ENCODE peak calls at places on chromosomes 7 and 10, in four cellular contexts. One of them, this sample, is unnamed.

GRCh38 chr7:40327113-40327512 is 192.3 kb downstream of the SUGCT start:
- DNase-seq in A673: no peak
- DNase-seq in WTC11: no peak
- DNase-seq in IMR-90: no peak
- DNase-seq in this sample: no peak

GRCh38 chr10:93062499-93063216 is 2.1 kb downstream of the CYP26C1 start:
- DNase-seq in A673: peak; percentile 46
- DNase-seq in WTC11: peak; percentile 70
- DNase-seq in IMR-90: peak; percentile 44
- DNase-seq in this sample: no peak

GRCh38 chr10:1413256-1413655 is 324.1 kb downstream of the ADARB2 start:
- DNase-seq in A673: no peak
- DNase-seq in WTC11: no peak
- DNase-seq in IMR-90: no peak
- DNase-seq in this sample: no peak

GRCh38 chr10:121702351-121703320 is 104.4 kb upstream of the FGFR2 start:
- DNase-seq in WTC11: no peak
- DNase-seq in A673: no peak
- DNase-seq in IMR-90: peak; percentile 29
- DNase-seq in this sample: no peak

GRCh38 chr7:134443396-134444070 is 15.4 kb downstream of the AKR1B1 start:
- DNase-seq in A673: no peak
- DNase-seq in WTC11: no peak
- DNase-seq in IMR-90: no peak
- DNase-seq in this sample: no peak

GRCh38 chr7:33716581-33717477 is 188.5 kb upstream of the BMPER start:
- DNase-seq in A673: peak; percentile 61
- DNase-seq in IMR-90: peak; percentile 66
- DNase-seq in WTC11: no peak
- DNase-seq in this sample: no peak

GRCh38 chr10:113538131-113538530 is 14.7 kb upstream of the HABP2 start:
- DNase-seq in A673: no peak
- DNase-seq in IMR-90: no peak
- DNase-seq in WTC11: no peak
- DNase-seq in this sample: no peak

GRCh38 chr7:101507791-101508252 is 121.3 kb downstream of the MYL10 start:
- DNase-seq in WTC11: peak; percentile 74
- DNase-seq in A673: peak; percentile 86
- DNase-seq in IMR-90: peak; percentile 42
- DNase-seq in this sample: no peak

GRCh38 chr10:69421611-69422308 is 5.0 kb upstream of the TACR2 start:
- DNase-seq in A673: no peak
- DNase-seq in IMR-90: peak; percentile 41
- DNase-seq in WTC11: no peak
- DNase-seq in this sample: no peak

GRCh38 chr10:71270301-71270777 is 48.7 kb upstream of the SLC29A3 start:
- DNase-seq in WTC11: peak; percentile 72
- DNase-seq in A673: peak; percentile 85
- DNase-seq in IMR-90: peak; percentile 84
- DNase-seq in this sample: no peak

GRCh38 chr10:71270821-71271220 is 48.2 kb upstream of the SLC29A3 start:
- DNase-seq in WTC11: no peak
- DNase-seq in A673: no peak
- DNase-seq in IMR-90: no peak
- DNase-seq in this sample: no peak

GRCh38 chr10:71268247-71268691 is 50.8 kb upstream of the SLC29A3 start:
- DNase-seq in A673: no peak
- DNase-seq in WTC11: peak; percentile 48
- DNase-seq in IMR-90: peak; percentile 63
- DNase-seq in this sample: no peak

GRCh38 chr10:71268751-71269150 is 50.3 kb upstream of the SLC29A3 start:
- DNase-seq in IMR-90: peak; percentile 44
- DNase-seq in WTC11: no peak
- DNase-seq in A673: no peak
- DNase-seq in this sample: no peak

GRCh38 chr10:71269301-71270288 is 49.5 kb upstream of the SLC29A3 start:
- DNase-seq in IMR-90: peak; percentile 49
- DNase-seq in WTC11: peak; percentile 73
- DNase-seq in A673: no peak
- DNase-seq in this sample: no peak
- TF ChIP-seq CTCF in IMR-90: no peak
- TF ChIP-seq CTCF in WTC11: no peak
- TF ChIP-seq CTCF in A673: no peak
- TF ChIP-seq CTCF in this sample: no peak

GRCh38 chr10:46273506-46274477 is 13.0 kb upstream of the ANTXRL start:
- DNase-seq in WTC11: peak; percentile 27
- DNase-seq in IMR-90: no peak
- DNase-seq in A673: no peak
- DNase-seq in this sample: no peak
- TF ChIP-seq CTCF in WTC11: no peak
- TF ChIP-seq CTCF in IMR-90: peak; percentile 10
- TF ChIP-seq CTCF in A673: no peak
- TF ChIP-seq CTCF in this sample: no peak

DNA sequence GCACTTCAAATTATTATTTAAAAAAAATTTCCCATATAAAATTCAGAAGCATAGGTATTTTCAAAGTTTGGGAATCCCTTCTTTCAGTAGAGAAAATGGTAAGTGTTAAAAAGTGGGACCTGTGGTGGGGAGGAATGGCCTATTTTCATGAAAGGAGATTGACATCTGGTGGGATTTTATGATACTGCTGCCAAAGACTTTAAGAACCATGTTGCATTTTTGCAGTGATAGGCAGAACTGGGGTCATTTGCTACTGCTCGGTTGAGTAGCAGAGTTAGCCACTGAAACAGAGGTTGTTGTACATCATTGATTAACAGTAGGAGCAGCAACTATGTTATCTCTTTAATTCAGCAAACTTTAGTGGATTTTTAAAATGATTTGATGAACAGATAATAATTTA is 4.4 kb downstream of the BICC1 start:
- DNase-seq in WTC11: no peak
- DNase-seq in IMR-90: no peak
- DNase-seq in A673: no peak
- DNase-seq in this sample: no peak
- TF ChIP-seq CTCF in WTC11: no peak
- TF ChIP-seq CTCF in IMR-90: no peak
- TF ChIP-seq CTCF in A673: no peak
- TF ChIP-seq CTCF in this sample: no peak

GRCh38 chr10:61404771-61405170 is 48.4 kb downstream of the TMEM26 start:
- DNase-seq in IMR-90: peak; percentile 67
- DNase-seq in A673: peak; percentile 42
- DNase-seq in WTC11: no peak
- DNase-seq in this sample: no peak

GRCh38 chr10:61397175-61397986 is 55.8 kb downstream of the TMEM26 start:
- DNase-seq in A673: peak; percentile 47
- DNase-seq in IMR-90: peak; percentile 48
- DNase-seq in WTC11: no peak
- DNase-seq in this sample: no peak

GRCh38 chr10:61398730-61399129 is 54.5 kb downstream of the TMEM26 start:
- DNase-seq in IMR-90: peak; percentile 12
- DNase-seq in WTC11: no peak
- DNase-seq in A673: no peak
- DNase-seq in this sample: no peak

GRCh38 chr10:61399386-61399785 is 53.8 kb downstream of the TMEM26 start:
- DNase-seq in WTC11: no peak
- DNase-seq in A673: no peak
- DNase-seq in IMR-90: peak; percentile 53
- DNase-seq in this sample: no peak

DNA sequence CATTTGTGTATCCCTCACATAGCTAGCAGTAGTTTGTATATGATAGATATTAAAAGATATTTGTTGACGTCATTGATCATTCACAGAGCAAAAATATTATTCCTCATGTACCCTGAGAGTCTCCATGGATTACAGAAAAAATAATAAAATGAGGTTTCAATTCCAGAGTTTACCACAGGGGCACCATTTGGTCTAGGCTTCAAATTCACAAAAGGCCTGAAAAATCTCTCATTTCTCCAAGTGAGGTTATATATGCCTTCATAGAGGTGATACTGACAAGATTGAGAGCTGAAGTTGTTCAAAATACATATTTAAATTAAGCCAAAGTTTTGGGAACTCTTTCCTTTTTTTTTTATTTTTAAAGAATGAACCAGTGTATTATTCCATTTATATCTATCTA is 52.7 kb downstream of the TMEM26 start:
- DNase-seq in A673: no peak
- DNase-seq in IMR-90: no peak
- DNase-seq in WTC11: no peak
- DNase-seq in this sample: no peak
- TF ChIP-seq CTCF in A673: no peak
- TF ChIP-seq CTCF in IMR-90: peak; percentile 4
- TF ChIP-seq CTCF in WTC11: no peak
- TF ChIP-seq CTCF in this sample: no peak

This sample was measured in omental fat pad.